ENCODE peak calls at places on chromosomes 5 and 9, in five cellular contexts. I, W, M, Y and A are unnamed samples. For H3K9me3, the result is how much of the 10 kb centered on the place peaks cover.

GRCh38 chr5:156103116-156103860 is 223.7 kb upstream of the SGCD start:
- DNase-seq in I (no peak), W (no peak), M (no peak), Y (no peak), A (no peak)

GRCh38 chr9:5178126-5178805 is 7.2 kb downstream of the INSL6 start:
- DNase-seq in I (no peak), W (no peak), M (no peak), Y (no peak), A (no peak)

GRCh38 chr5:147691134-147691533 is 91.4 kb downstream of the JAKMIP2 start:
- DNase-seq in I (no peak), W (no peak), M (no peak), Y (no peak), A (no peak)

GRCh38 chr9:108535526-108535925 is 320.3 kb downstream of the ACTL7B start:
- DNase-seq in I (no peak), W (no peak), M (no peak), Y (peak), A (no peak)

GRCh38 chr5:157714036-157714435 is 17.2 kb upstream of the THG1L start:
- DNase-seq in I (no peak), W (no peak), M (no peak), Y (no peak), A (no peak)

GRCh38 chr9:17414990-17415389 is 163.9 kb upstream of the SH3GL2 start:
- DNase-seq in I (no peak), W (no peak), M (no peak), Y (no peak), A (no peak)

GRCh38 chr5:67878911-67879310 is 336.6 kb upstream of the PIK3R1 start:
- DNase-seq in I (no peak), W (peak), M (no peak), Y (no peak), A (no peak)

GRCh38 chr5:149345147-149345891 is at the start of gene GRPEL2:
- DNase-seq in I (peak), W (peak), M (peak), Y (peak), A (peak)

GRCh38 chr5:110086658-110087388 is 397.1 kb downstream of the MAN2A1 start:
- DNase-seq in I (no peak), W (peak), M (peak), Y (no peak), A (no peak)

GRCh38 chr5:95241635-95242034 is 43.3 kb downstream of the MCTP1 start:
- DNase-seq in I (no peak), W (no peak), M (no peak), Y (no peak), A (no peak)

GRCh38 chr5:122120957-122121356 is 8.4 kb upstream of the ZNF474 start:
- DNase-seq in I (no peak), W (no peak), M (no peak), Y (no peak), A (no peak)

GRCh38 chr5:99815-100214 is 7.8 kb downstream of the PLEKHG4B start:
- DNase-seq in I (no peak), W (no peak), M (no peak), Y (no peak), A (no peak)

GRCh38 chr5:132190161-132190817 is 37.4 kb downstream of the P4HA2 start:
- DNase-seq in I (no peak), W (peak), M (no peak), Y (peak), A (no peak)

GRCh38 chr9:8338249-8338721 is 538.7 kb upstream of the DMAC1 start:
- DNase-seq in I (no peak), W (peak), M (no peak), Y (no peak), A (no peak)

GRCh38 chr5:53333160-53333559 is 147.3 kb upstream of the FST start:
- DNase-seq in I (no peak), W (peak), M (no peak), Y (no peak), A (no peak)

GRCh38 chr9:16652511-16653101 is 217.9 kb downstream of the BNC2 start:
- DNase-seq in I (no peak), W (peak), M (no peak), Y (no peak), A (no peak)

GRCh38 chr5:127176769-127177168 is 103.5 kb upstream of the C5orf63 start:
- DNase-seq in I (no peak), W (peak), M (no peak), Y (no peak), A (no peak)

GRCh38 chr5:157915638-157916037 is 56.7 kb upstream of the CLINT1 start:
- DNase-seq in I (no peak), W (peak), M (peak), Y (no peak), A (peak)

GRCh38 chr9:34612788-34613390 is 992 bp upstream of the RPP25L start:
- DNase-seq in I (peak), W (peak), M (peak), Y (peak), A (peak)

GRCh38 chr5:50965621-50966362 is 299.4 kb downstream of the PARP8 start:
- DNase-seq in I (no peak), W (no peak), M (no peak), Y (peak), A (no peak)

GRCh38 chr5:133287500-133287899 is 235.7 kb downstream of the HSPA4 start:
- DNase-seq in I (peak), W (peak), M (peak), Y (peak), A (no peak)

GRCh38 chr5:177992466-177992865 is 3.6 kb downstream of the PROP1 start:
- DNase-seq in I (no peak), W (no peak), M (no peak), Y (no peak), A (no peak)

GRCh38 chr5:104793031-104793430 is 1230.4 kb upstream of the NUDT12 start:
- DNase-seq in I (no peak), W (peak), M (no peak), Y (no peak), A (no peak)

GRCh38 chr5:95817430-95817829 is 5.1 kb downstream of the GLRX start:
- DNase-seq in I (no peak), W (no peak), M (no peak), Y (no peak), A (no peak)

GRCh38 chr9:21964925-21965385 is 29.2 kb downstream of the CDKN2A start:
- DNase-seq in I (peak), W (peak), M (peak), Y (peak), A (peak)

GRCh38 chr5:176529116-176529823 is 7.9 kb downstream of the RNF44 start:
- DNase-seq in I (no peak), W (no peak), M (peak), Y (no peak), A (peak)

GRCh38 chr5:112203229-112203628 is 215.8 kb downstream of the EPB41L4A start:
- DNase-seq in I (no peak), W (no peak), M (no peak), Y (no peak), A (no peak)

GRCh38 chr9:96738147-96739027 is 39.5 kb downstream of the ZNF510 start:
- DNase-seq in I (no peak), W (no peak), M (no peak), Y (no peak), A (no peak)
- H3K9me3 ChIP-seq in I (half or more), W (under half), M (under half), Y (under half), A (under half)

GRCh38 chr9:76116913-76117312 is 226.4 kb downstream of the PCSK5 start:
- DNase-seq in I (no peak), W (no peak), M (no peak), Y (no peak), A (no peak)
- H3K27ac ChIP-seq in I (no peak), W (no peak), M (peak), Y (no peak), A (no peak)

DNA sequence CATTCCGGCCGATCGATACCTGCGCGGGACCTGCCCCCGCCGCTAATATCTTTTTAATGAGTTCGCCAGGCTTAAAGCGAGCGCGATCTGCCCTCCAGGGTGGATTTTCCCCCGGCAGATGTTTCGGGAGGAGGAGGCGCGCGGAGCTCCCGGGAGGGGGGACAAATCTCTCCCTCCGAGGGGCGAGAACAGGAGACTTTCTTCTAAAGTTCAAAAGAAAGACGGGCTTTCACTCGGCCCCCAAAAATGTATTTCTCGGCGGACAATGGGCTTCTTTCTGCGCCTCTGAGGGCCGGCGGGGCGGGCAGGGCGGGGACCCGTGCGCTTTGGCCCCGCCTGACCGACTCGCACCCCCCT is 4.1 kb upstream of the PRDM12 start:
- DNase-seq in I (no peak), W (no peak), M (no peak), Y (peak), A (peak)
- H3K9me3 ChIP-seq in I (under half), W (under half), M (under half), Y (under half), A (under half)

DNA sequence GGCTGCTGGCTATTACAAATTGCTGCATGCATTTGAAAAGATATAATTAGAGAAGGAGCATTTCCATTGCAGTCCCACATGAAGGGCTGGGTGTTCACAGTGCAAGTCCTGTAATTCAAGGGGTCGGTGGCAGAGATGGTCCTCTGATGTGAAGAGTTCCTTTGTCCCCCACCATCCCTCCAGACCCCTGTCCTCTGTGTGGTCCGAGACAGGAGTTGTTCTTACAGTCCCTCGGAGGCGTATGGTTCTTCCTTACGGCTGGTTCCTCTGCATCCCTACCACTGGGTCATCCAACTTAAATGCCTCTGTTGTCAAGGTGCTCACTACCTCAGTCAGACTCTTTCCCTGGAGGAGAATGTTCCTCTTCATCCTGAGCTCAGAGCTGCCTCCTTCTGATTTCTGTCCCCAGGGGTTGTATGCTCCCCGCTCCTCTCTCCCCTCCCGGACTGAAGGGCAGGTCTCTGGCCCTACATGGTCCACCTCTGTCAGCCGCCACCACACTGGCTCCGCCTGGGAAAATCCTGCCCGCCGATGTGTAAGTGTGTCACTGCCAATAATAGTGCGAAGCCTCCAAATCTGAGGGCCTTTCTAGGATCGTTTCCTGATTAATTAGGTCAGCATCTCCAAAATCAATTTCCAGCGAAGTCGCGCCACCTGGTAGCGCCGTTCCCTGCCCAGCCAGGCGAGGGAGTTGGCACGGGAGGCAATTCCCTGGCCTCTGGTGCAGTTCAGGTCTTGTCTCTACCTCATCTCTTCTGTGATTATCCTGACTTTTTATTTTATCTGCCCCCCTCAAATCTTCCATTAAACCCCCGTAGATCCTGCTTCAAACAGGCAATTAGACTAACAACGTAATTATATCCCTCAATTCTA is 73.3 kb downstream of the ZNF618 start:
- DNase-seq in I (no peak), W (no peak), M (no peak), Y (no peak), A (no peak)
- H3K27ac ChIP-seq in I (no peak), W (no peak), M (no peak), Y (no peak), A (no peak)